ENCODE peak calls at places on chromosomes 12 and 14, in six cellular contexts. I is GM12865, G is dorsolateral prefrontal cortex, D is psoas muscle, M is fibroblast of mammary gland, Q is cardiac fibroblast. B is an unnamed sample.

GRCh38 chr14:58914271-58914855 is 274.1 kb upstream of the DAAM1 start:
- DNase-seq in I (no peak), G (no peak), D (no peak), M (no peak), Q (no peak), B (no peak)

GRCh38 chr12:13234045-13234641 is 37.6 kb downstream of the EMP1 start:
- DNase-seq in I (peak), G (peak), D (no peak), M (peak), Q (peak), B (peak)

GRCh38 chr12:102816816-102817434 is 100.1 kb downstream of the PAH start:
- DNase-seq in I (peak), G (no peak), D (no peak), M (peak), Q (peak), B (no peak)

GRCh38 chr12:15772405-15773018 is 16.7 kb downstream of the EPS8 start:
- DNase-seq in I (peak), G (no peak), D (no peak), M (peak), Q (peak), B (no peak)

GRCh38 chr12:45727301-45727993 is 2.1 kb upstream of the ARID2 start:
- DNase-seq in I (peak), G (peak), D (peak), M (peak), Q (peak), B (peak)

GRCh38 chr12:125172231-125172850 is 107.1 kb downstream of the AACS start:
- DNase-seq in I (no peak), G (peak), D (no peak), M (no peak), Q (no peak), B (no peak)

GRCh38 chr14:79062226-79062625 is 892.1 kb downstream of the NRXN3 start:
- DNase-seq in I (no peak), G (no peak), D (no peak), M (no peak), Q (no peak), B (no peak)

GRCh38 chr14:37807722-37808121 is 212.3 kb downstream of the TTC6 start:
- DNase-seq in I (no peak), G (no peak), D (no peak), M (no peak), Q (no peak), B (no peak)

GRCh38 chr14:99138999-99139865 is 132.8 kb downstream of the BCL11B start:
- DNase-seq in I (no peak), G (peak), D (no peak), M (no peak), Q (no peak), B (no peak)

GRCh38 chr12:111298583-111299436 is 70.1 kb downstream of the PHETA1 start:
- DNase-seq in I (peak), G (peak), D (peak), M (peak), Q (peak), B (peak)

GRCh38 chr14:90599339-90599738 is 202.5 kb downstream of the CALM1 start:
- DNase-seq in I (no peak), G (no peak), D (no peak), M (no peak), Q (no peak), B (no peak)

GRCh38 chr14:99077076-99077843 is 194.7 kb downstream of the BCL11B start:
- DNase-seq in I (no peak), G (no peak), D (no peak), M (no peak), Q (no peak), B (no peak)

GRCh38 chr12:13339538-13339937 is 143.0 kb downstream of the EMP1 start:
- DNase-seq in I (no peak), G (no peak), D (no peak), M (peak), Q (no peak), B (no peak)

GRCh38 chr14:98578204-98578603 is 693.8 kb downstream of the BCL11B start:
- DNase-seq in I (no peak), G (no peak), D (no peak), M (peak), Q (no peak), B (no peak)

GRCh38 chr12:70883855-70884254 is 36.7 kb downstream of the PTPRR start:
- DNase-seq in I (no peak), G (no peak), D (no peak), M (no peak), Q (no peak), B (no peak)

GRCh38 chr14:59629384-59630158 is 53.0 kb upstream of the CCDC175 start:
- DNase-seq in I (no peak), G (no peak), D (no peak), M (no peak), Q (no peak), B (no peak)

GRCh38 chr12:58812229-58812628 is 108.1 kb downstream of the LRIG3 start:
- DNase-seq in I (no peak), G (no peak), D (no peak), M (no peak), Q (no peak), B (no peak)

GRCh38 chr12:47397664-47398281 is 308.1 kb downstream of the RPAP3 start:
- DNase-seq in I (peak), G (no peak), D (no peak), M (peak), Q (peak), B (no peak)

GRCh38 chr12:86137936-86138335 is 118.3 kb downstream of the MGAT4C start:
- DNase-seq in I (no peak), G (no peak), D (no peak), M (peak), Q (peak), B (no peak)

GRCh38 chr12:47896633-47897032 is 8.2 kb downstream of the VDR start:
- DNase-seq in I (no peak), G (no peak), D (no peak), M (no peak), Q (no peak), B (no peak)

GRCh38 chr12:109951751-109952150 is 44.4 kb downstream of the GIT2 start:
- DNase-seq in I (no peak), G (no peak), D (peak), M (peak), Q (peak), B (no peak)

GRCh38 chr12:114347861-114348260 is 58.1 kb downstream of the TBX5 start:
- DNase-seq in I (no peak), G (no peak), D (no peak), M (no peak), Q (no peak), B (no peak)

GRCh38 chr12:104733717-104734175 is 224.3 kb downstream of the SLC41A2 start:
- DNase-seq in I (peak), G (no peak), D (no peak), M (no peak), Q (no peak), B (no peak)

GRCh38 chr12:131052063-131052781 is 98.5 kb downstream of the ADGRD1 start:
- DNase-seq in I (no peak), G (no peak), D (peak), M (no peak), Q (no peak), B (no peak)
- TF ChIP-seq CTCF in I (no peak), G (no peak), D (no peak), M (no peak), Q (no peak), B (no peak)

DNA sequence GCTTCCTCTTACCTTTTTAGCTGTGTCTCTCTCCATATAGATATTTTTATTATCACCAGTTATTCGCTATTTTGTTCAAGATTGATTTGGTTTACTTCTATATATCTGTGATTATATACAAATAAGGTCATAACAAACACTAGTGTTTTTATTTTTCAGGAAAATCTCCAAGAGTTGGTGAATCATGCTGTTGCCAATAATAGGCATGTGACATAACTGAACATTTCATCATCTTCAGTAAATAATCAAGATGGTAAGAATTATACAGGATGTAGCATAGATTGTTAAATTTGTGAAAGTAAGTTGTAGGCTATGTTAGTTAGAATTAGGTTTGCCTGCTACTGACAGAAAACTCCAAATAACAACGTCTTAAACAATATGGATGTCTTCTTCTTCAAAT is 240.9 kb upstream of the PDE3A start:
- DNase-seq in I (no peak), G (no peak), D (no peak), M (peak), Q (peak), B (no peak)
- TF ChIP-seq CTCF in I (no peak), G (no peak), D (no peak), M (no peak), Q (no peak), B (no peak)

GRCh38 chr12:76820888-76821482 is 57.1 kb downstream of the ZDHHC17 start:
- DNase-seq in I (no peak), G (no peak), D (no peak), M (peak), Q (peak), B (peak)
- TF ChIP-seq CTCF in I (peak), G (peak), D (peak), M (peak), Q (peak), B (peak)

GRCh38 chr14:92568621-92569479 is 55.3 kb downstream of the RIN3 start:
- DNase-seq in I (peak), G (no peak), D (peak), M (no peak), Q (peak), B (no peak)

GRCh38 chr14:92570863-92571262 is 57.3 kb downstream of the RIN3 start:
- DNase-seq in I (no peak), G (no peak), D (no peak), M (no peak), Q (no peak), B (no peak)

GRCh38 chr14:92575061-92575772 is 61.6 kb downstream of the RIN3 start:
- DNase-seq in I (no peak), G (no peak), D (no peak), M (no peak), Q (no peak), B (no peak)

GRCh38 chr14:92573761-92574498 is 60.3 kb downstream of the RIN3 start:
- DNase-seq in I (no peak), G (no peak), D (no peak), M (no peak), Q (no peak), B (no peak)

DNA sequence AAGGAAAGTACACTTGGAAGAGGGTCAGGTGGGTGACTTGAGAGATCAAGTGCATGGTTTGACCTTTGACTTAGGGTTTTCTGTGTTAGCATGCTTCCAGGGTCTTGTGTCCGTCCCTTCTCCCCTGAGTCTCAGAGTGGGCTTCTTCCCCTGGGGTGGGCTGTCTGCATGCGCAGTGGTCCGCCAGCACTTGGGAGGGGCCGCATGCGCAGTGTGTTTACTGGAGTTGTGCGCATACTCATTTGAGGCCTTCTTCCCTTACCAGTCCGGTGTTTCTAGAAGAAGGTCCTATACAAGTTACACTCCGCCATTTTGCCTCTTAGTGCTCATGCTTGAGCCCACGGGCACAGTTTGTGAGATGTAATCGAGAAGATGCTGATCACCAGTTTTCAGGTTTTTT is 58.5 kb downstream of the RIN3 start:
- DNase-seq in I (no peak), G (no peak), D (no peak), M (no peak), Q (no peak), B (no peak)
- TF ChIP-seq CTCF in I (no peak), G (no peak), D (no peak), M (no peak), Q (no peak), B (no peak)

GRCh38 chr14:52678591-52678990 is 16.8 kb downstream of the ERO1A start:
- DNase-seq in I (peak), G (no peak), D (no peak), M (peak), Q (no peak), B (no peak)
- TF ChIP-seq CTCF in I (peak), G (no peak), D (no peak), M (peak), Q (peak), B (peak)